ENCODE peak calls at places on chromosomes 11 and 22, in eight cellular contexts. One of them, this sample, is unnamed.

GRCh38 chr22:46451741-46452140 is 85.7 kb downstream of the CELSR1 start:
- DNase-seq in HepG2: no peak
- DNase-seq in A549: no peak
- DNase-seq in thyroid gland: no peak
- DNase-seq in breast epithelium: no peak
- DNase-seq in adrenal gland: no peak
- DNase-seq in ovary: no peak
- DNase-seq in HCT116: no peak
- DNase-seq in this sample: no peak

GRCh38 chr11:102451041-102451692 is 1.4 kb downstream of the TMEM123 start:
- DNase-seq in HepG2: no peak
- DNase-seq in A549: no peak
- DNase-seq in thyroid gland: no peak
- DNase-seq in breast epithelium: no peak
- DNase-seq in adrenal gland: no peak
- DNase-seq in ovary: no peak
- DNase-seq in HCT116: no peak
- DNase-seq in this sample: no peak

GRCh38 chr11:117188620-117189081 is 10.1 kb downstream of the SIDT2 start:
- DNase-seq in HepG2: no peak
- DNase-seq in A549: no peak
- DNase-seq in thyroid gland: peak
- DNase-seq in breast epithelium: no peak
- DNase-seq in adrenal gland: no peak
- DNase-seq in ovary: peak
- DNase-seq in HCT116: no peak
- DNase-seq in this sample: no peak

GRCh38 chr22:42612336-42612735 is 2.3 kb downstream of the POLDIP3 start:
- DNase-seq in HepG2: no peak
- DNase-seq in A549: no peak
- DNase-seq in thyroid gland: no peak
- DNase-seq in breast epithelium: no peak
- DNase-seq in adrenal gland: no peak
- DNase-seq in ovary: no peak
- DNase-seq in HCT116: no peak
- DNase-seq in this sample: no peak

GRCh38 chr11:17579451-17579850 is 32.4 kb downstream of the OTOG start:
- DNase-seq in HepG2: no peak
- DNase-seq in A549: no peak
- DNase-seq in thyroid gland: no peak
- DNase-seq in breast epithelium: no peak
- DNase-seq in adrenal gland: no peak
- DNase-seq in ovary: no peak
- DNase-seq in HCT116: no peak
- DNase-seq in this sample: no peak

GRCh38 chr22:50030315-50031188 is 18.0 kb upstream of the IL17REL start:
- DNase-seq in HepG2: peak
- DNase-seq in A549: peak
- DNase-seq in thyroid gland: peak
- DNase-seq in breast epithelium: peak
- DNase-seq in adrenal gland: peak
- DNase-seq in ovary: peak
- DNase-seq in HCT116: peak
- DNase-seq in this sample: peak

GRCh38 chr11:68328374-68329091 is 16.1 kb downstream of the LRP5 start:
- DNase-seq in HepG2: peak
- DNase-seq in A549: no peak
- DNase-seq in thyroid gland: peak
- DNase-seq in breast epithelium: peak
- DNase-seq in adrenal gland: no peak
- DNase-seq in ovary: no peak
- DNase-seq in HCT116: no peak
- DNase-seq in this sample: peak

GRCh38 chr22:49814164-49814686 is 13.4 kb downstream of the BRD1 start:
- DNase-seq in HepG2: no peak
- DNase-seq in A549: no peak
- DNase-seq in thyroid gland: no peak
- DNase-seq in breast epithelium: no peak
- DNase-seq in adrenal gland: no peak
- DNase-seq in ovary: no peak
- DNase-seq in HCT116: no peak
- DNase-seq in this sample: no peak

GRCh38 chr11:35088226-35088625 is 50.7 kb upstream of the CD44 start:
- DNase-seq in HepG2: no peak
- DNase-seq in A549: no peak
- DNase-seq in thyroid gland: no peak
- DNase-seq in breast epithelium: peak
- DNase-seq in adrenal gland: no peak
- DNase-seq in ovary: no peak
- DNase-seq in HCT116: no peak
- DNase-seq in this sample: peak

GRCh38 chr11:133991101-133991500 is 34.3 kb upstream of the IGSF9B start:
- DNase-seq in HepG2: no peak
- DNase-seq in A549: no peak
- DNase-seq in thyroid gland: no peak
- DNase-seq in breast epithelium: no peak
- DNase-seq in adrenal gland: no peak
- DNase-seq in ovary: no peak
- DNase-seq in HCT116: no peak
- DNase-seq in this sample: peak

GRCh38 chr11:117546431-117547160 is 218.9 kb downstream of the CEP164 start:
- DNase-seq in HepG2: no peak
- DNase-seq in A549: no peak
- DNase-seq in thyroid gland: no peak
- DNase-seq in breast epithelium: no peak
- DNase-seq in adrenal gland: no peak
- DNase-seq in ovary: no peak
- DNase-seq in HCT116: no peak
- DNase-seq in this sample: no peak

GRCh38 chr11:75208444-75208843 is 32.1 kb upstream of the TPBGL start:
- DNase-seq in HepG2: no peak
- DNase-seq in A549: no peak
- DNase-seq in thyroid gland: no peak
- DNase-seq in breast epithelium: no peak
- DNase-seq in adrenal gland: no peak
- DNase-seq in ovary: no peak
- DNase-seq in HCT116: no peak
- DNase-seq in this sample: no peak

GRCh38 chr11:62352355-62353336 is 15.4 kb downstream of the ASRGL1 start:
- DNase-seq in HepG2: no peak
- DNase-seq in A549: no peak
- DNase-seq in thyroid gland: no peak
- DNase-seq in breast epithelium: no peak
- DNase-seq in adrenal gland: no peak
- DNase-seq in ovary: no peak
- DNase-seq in HCT116: no peak
- DNase-seq in this sample: no peak

GRCh38 chr11:8917157-8917820 is 6.3 kb downstream of the AKIP1 start:
- DNase-seq in HepG2: peak
- DNase-seq in A549: no peak
- DNase-seq in thyroid gland: peak
- DNase-seq in breast epithelium: peak
- DNase-seq in adrenal gland: no peak
- DNase-seq in ovary: peak
- DNase-seq in HCT116: no peak
- DNase-seq in this sample: no peak

GRCh38 chr11:19164230-19164855 is 37.4 kb downstream of the CSRP3 start:
- DNase-seq in HepG2: no peak
- DNase-seq in A549: no peak
- DNase-seq in thyroid gland: no peak
- DNase-seq in breast epithelium: no peak
- DNase-seq in adrenal gland: no peak
- DNase-seq in ovary: no peak
- DNase-seq in HCT116: no peak
- DNase-seq in this sample: no peak

GRCh38 chr11:61609970-61610347 is 29.1 kb upstream of the SYT7 start:
- DNase-seq in HepG2: no peak
- DNase-seq in A549: no peak
- DNase-seq in thyroid gland: peak
- DNase-seq in breast epithelium: no peak
- DNase-seq in adrenal gland: no peak
- DNase-seq in ovary: no peak
- DNase-seq in HCT116: no peak
- DNase-seq in this sample: peak

GRCh38 chr11:104092744-104093143 is 56.3 kb downstream of the DDI1 start:
- DNase-seq in HepG2: no peak
- DNase-seq in A549: no peak
- DNase-seq in thyroid gland: no peak
- DNase-seq in breast epithelium: no peak
- DNase-seq in adrenal gland: no peak
- DNase-seq in ovary: no peak
- DNase-seq in HCT116: no peak
- DNase-seq in this sample: no peak
- TF ChIP-seq POLR2A in HepG2: no peak
- TF ChIP-seq POLR2A in A549: no peak
- TF ChIP-seq POLR2A in thyroid gland: no peak
- TF ChIP-seq POLR2A in breast epithelium: no peak
- TF ChIP-seq POLR2A in adrenal gland: no peak
- TF ChIP-seq POLR2A in ovary: no peak
- TF ChIP-seq POLR2A in HCT116: no peak
- TF ChIP-seq POLR2A in this sample: no peak

GRCh38 chr11:74138021-74138420 is 32.8 kb downstream of the C2CD3 start:
- DNase-seq in HepG2: no peak
- DNase-seq in A549: no peak
- DNase-seq in thyroid gland: no peak
- DNase-seq in breast epithelium: no peak
- DNase-seq in adrenal gland: no peak
- DNase-seq in ovary: no peak
- DNase-seq in HCT116: no peak
- DNase-seq in this sample: no peak
- H3K4me3 ChIP-seq in HepG2: no peak
- H3K4me3 ChIP-seq in A549: peak
- H3K4me3 ChIP-seq in thyroid gland: no peak
- H3K4me3 ChIP-seq in breast epithelium: no peak
- H3K4me3 ChIP-seq in adrenal gland: no peak
- H3K4me3 ChIP-seq in ovary: no peak
- H3K4me3 ChIP-seq in HCT116: no peak
- H3K4me3 ChIP-seq in this sample: no peak

GRCh38 chr11:77411717-77412441 is 62.0 kb downstream of the PAK1 start:
- DNase-seq in HepG2: no peak
- DNase-seq in A549: peak
- DNase-seq in thyroid gland: peak
- DNase-seq in breast epithelium: peak
- DNase-seq in adrenal gland: peak
- DNase-seq in ovary: peak
- DNase-seq in HCT116: peak
- DNase-seq in this sample: peak
- TF ChIP-seq POLR2A in HepG2: no peak
- TF ChIP-seq POLR2A in A549: peak
- TF ChIP-seq POLR2A in thyroid gland: peak
- TF ChIP-seq POLR2A in breast epithelium: no peak
- TF ChIP-seq POLR2A in adrenal gland: peak
- TF ChIP-seq POLR2A in ovary: no peak
- TF ChIP-seq POLR2A in HCT116: no peak
- TF ChIP-seq POLR2A in this sample: peak

GRCh38 chr11:86442420-86442819 is 67.7 kb downstream of the CCDC81 start:
- DNase-seq in HepG2: no peak
- DNase-seq in A549: no peak
- DNase-seq in thyroid gland: no peak
- DNase-seq in breast epithelium: no peak
- DNase-seq in adrenal gland: no peak
- DNase-seq in ovary: no peak
- DNase-seq in HCT116: no peak
- DNase-seq in this sample: no peak
- H3K4me3 ChIP-seq in HepG2: no peak
- H3K4me3 ChIP-seq in A549: no peak
- H3K4me3 ChIP-seq in thyroid gland: no peak
- H3K4me3 ChIP-seq in breast epithelium: no peak
- H3K4me3 ChIP-seq in adrenal gland: no peak
- H3K4me3 ChIP-seq in ovary: no peak
- H3K4me3 ChIP-seq in HCT116: no peak
- H3K4me3 ChIP-seq in this sample: no peak

This sample was measured in NB4.